ENCODE peak calls at places on chromosomes 11 and 22, in four cellular contexts. Z is body of pancreas, T is IMR-90, V is colonic mucosa. I is an unnamed sample. For H3K4me1, the result is how much of the 10 kb centered on the place peaks cover.

GRCh38 chr22:46213052-46213451 is 37.0 kb downstream of the CDPF1 start:
- DNase-seq in V (no peak), Z (no peak), T (peak), I (no peak)

GRCh38 chr11:44832452-44832851 is 105.7 kb downstream of the TSPAN18 start:
- DNase-seq in Z (no peak), T (no peak), V (no peak), I (no peak)

GRCh38 chr11:77779935-77780334 is 40.6 kb downstream of the RSF1 start:
- DNase-seq in V (no peak), Z (no peak), T (peak), I (no peak)

GRCh38 chr11:7969756-7970646 is 4.8 kb upstream of the NLRP10 start:
- DNase-seq in V (no peak), Z (no peak), T (no peak), I (no peak)

GRCh38 chr22:46373838-46374662 is 38.5 kb downstream of the TRMU start:
- DNase-seq in V (peak), Z (no peak), T (no peak), I (no peak)

GRCh38 chr22:30806391-30806861 is 111.8 kb downstream of the OSBP2 start:
- DNase-seq in T (peak), V (no peak), Z (no peak), I (no peak)

GRCh38 chr11:46120711-46121327 is 435 bp downstream of the PHF21A start:
- DNase-seq in T (peak), Z (peak), V (peak), I (peak)

GRCh38 chr11:13098067-13098466 is 89.0 kb downstream of the RASSF10 start:
- DNase-seq in Z (no peak), T (no peak), V (no peak), I (no peak)

GRCh38 chr11:112016088-112016764 is 9.0 kb upstream of the DLAT start:
- DNase-seq in V (no peak), T (peak), Z (peak), I (no peak)

GRCh38 chr11:128482512-128483191 is 104.7 kb downstream of the ETS1 start:
- DNase-seq in V (no peak), Z (no peak), T (peak), I (no peak)

GRCh38 chr11:66172146-66172545 is 96.3 kb upstream of the RAB1B start:
- DNase-seq in Z (no peak), V (no peak), T (peak), I (no peak)

GRCh38 chr11:103338621-103339484 is 229.6 kb downstream of the DYNC2H1 start:
- DNase-seq in Z (no peak), T (peak), V (no peak), I (no peak)

GRCh38 chr11:134604886-134605285 is 192.8 kb upstream of the B3GAT1 start:
- DNase-seq in Z (no peak), V (no peak), T (no peak), I (no peak)

GRCh38 chr11:86360775-86361395 is 13.8 kb upstream of the CCDC81 start:
- DNase-seq in T (peak), V (no peak), Z (no peak), I (no peak)

GRCh38 chr22:26245001-26245400 is 75.7 kb downstream of the SEZ6L start:
- DNase-seq in Z (no peak), T (no peak), V (no peak), I (no peak)

GRCh38 chr11:18361154-18361553 is 33.2 kb upstream of the LDHA start:
- DNase-seq in T (no peak), V (no peak), Z (no peak), I (no peak)

GRCh38 chr11:12274056-12274455 is 103.3 kb upstream of the PARVA start:
- DNase-seq in T (no peak), Z (peak), V (no peak), I (no peak)

GRCh38 chr11:129090056-129090455 is 102.1 kb downstream of the ARHGAP32 start:
- DNase-seq in V (no peak), Z (no peak), T (peak), I (no peak)

GRCh38 chr11:16412525-16413194 is 56.3 kb upstream of the SOX6 start:
- DNase-seq in V (no peak), T (no peak), Z (no peak), I (no peak)

GRCh38 chr11:3106736-3107524 is 49.7 kb upstream of the CARS1 start:
- DNase-seq in T (no peak), Z (no peak), V (peak), I (peak)

GRCh38 chr11:33652001-33652400 is 48.6 kb downstream of the C11orf91 start:
- DNase-seq in T (peak), Z (no peak), V (no peak), I (no peak)

GRCh38 chr11:43952401-43953342 is 10.2 kb downstream of the C11orf96 start:
- DNase-seq in Z (no peak), T (no peak), V (no peak), I (no peak)

GRCh38 chr11:47524200-47524874 is 28.6 kb downstream of the CELF1 start:
- DNase-seq in Z (no peak), V (no peak), T (no peak), I (peak)

GRCh38 chr11:93573184-93573583 is 30.0 kb upstream of the SMCO4 start:
- DNase-seq in V (no peak), Z (no peak), T (no peak), I (no peak)

GRCh38 chr11:124896071-124896750 is 1.5 kb downstream of the ROBO4 start:
- DNase-seq in T (no peak), V (no peak), Z (no peak), I (no peak)

GRCh38 chr11:17267576-17267975 is 9.0 kb upstream of the NUCB2 start:
- DNase-seq in V (no peak), T (peak), Z (no peak), I (no peak)

GRCh38 chr11:11449327-11449726 is 96.3 kb upstream of the CSNK2A3 start:
- DNase-seq in Z (no peak), V (no peak), T (no peak), I (no peak)

GRCh38 chr11:63537293-63538101 is 889 bp downstream of the PLAAT4 start:
- DNase-seq in Z (peak), T (peak), V (no peak), I (peak)

GRCh38 chr11:130441726-130442125 is 6.7 kb upstream of the ADAMTS15 start:
- DNase-seq in Z (no peak), T (peak), V (no peak), I (no peak)

GRCh38 chr11:69172674-69173073 is 16.9 kb downstream of the SMIM38 start:
- DNase-seq in V (no peak), Z (no peak), T (peak), I (no peak)

GRCh38 chr22:41499624-41500280 is 30.8 kb downstream of the ACO2 start:
- DNase-seq in Z (no peak), T (no peak), V (no peak), I (no peak)

GRCh38 chr11:114157476-114158050 is 98.1 kb downstream of the ZBTB16 start:
- DNase-seq in Z (no peak), T (no peak), V (no peak), I (no peak)
- H3K27ac ChIP-seq in Z (no peak), T (no peak), V (no peak), I (peak)

DNA sequence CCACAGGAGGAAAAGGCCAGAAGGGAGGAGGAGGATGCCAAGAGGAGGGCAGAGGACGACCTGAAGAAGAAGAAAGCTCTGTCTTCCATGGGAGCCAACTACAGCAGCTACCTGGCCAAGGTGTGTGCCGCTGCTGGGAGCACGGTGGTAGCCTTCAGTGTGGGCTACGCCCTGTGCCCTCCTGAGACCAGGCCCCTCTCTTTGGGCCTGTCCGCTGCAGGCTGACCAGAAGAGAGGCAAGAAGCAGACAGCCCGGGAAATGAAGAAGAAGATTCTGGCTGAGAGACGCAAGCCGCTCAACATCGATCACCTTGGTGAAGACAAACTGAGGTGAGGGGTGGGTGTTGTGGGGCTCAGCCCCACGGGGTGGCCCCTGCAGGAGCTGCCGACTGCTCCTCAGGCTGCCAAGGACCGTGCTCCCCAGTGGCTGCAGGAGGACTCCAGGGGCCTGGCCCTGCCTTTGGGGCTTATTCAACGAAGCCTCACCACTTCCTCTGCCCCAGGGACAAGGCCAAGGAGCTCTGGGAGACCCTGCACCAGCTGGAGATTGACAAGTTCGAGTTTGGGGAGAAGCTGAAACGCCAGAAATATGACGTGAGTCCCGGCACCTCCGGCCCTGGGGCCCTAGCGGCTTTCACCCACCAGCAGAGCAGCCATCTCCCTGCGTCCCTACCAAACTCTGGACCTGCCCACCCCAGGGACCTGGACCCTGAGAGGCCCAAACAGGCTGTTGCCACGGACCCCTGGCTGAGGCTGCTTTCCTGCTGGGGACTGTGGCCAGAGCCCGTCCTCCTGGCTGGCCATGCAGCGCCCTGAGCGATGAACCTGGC is 12.6 kb upstream of the MRPL23 start:
- DNase-seq in T (no peak), Z (no peak), V (no peak), I (no peak)
- H3K4me1 ChIP-seq in T (under half), Z (under half), V (under half), I (under half)

DNA sequence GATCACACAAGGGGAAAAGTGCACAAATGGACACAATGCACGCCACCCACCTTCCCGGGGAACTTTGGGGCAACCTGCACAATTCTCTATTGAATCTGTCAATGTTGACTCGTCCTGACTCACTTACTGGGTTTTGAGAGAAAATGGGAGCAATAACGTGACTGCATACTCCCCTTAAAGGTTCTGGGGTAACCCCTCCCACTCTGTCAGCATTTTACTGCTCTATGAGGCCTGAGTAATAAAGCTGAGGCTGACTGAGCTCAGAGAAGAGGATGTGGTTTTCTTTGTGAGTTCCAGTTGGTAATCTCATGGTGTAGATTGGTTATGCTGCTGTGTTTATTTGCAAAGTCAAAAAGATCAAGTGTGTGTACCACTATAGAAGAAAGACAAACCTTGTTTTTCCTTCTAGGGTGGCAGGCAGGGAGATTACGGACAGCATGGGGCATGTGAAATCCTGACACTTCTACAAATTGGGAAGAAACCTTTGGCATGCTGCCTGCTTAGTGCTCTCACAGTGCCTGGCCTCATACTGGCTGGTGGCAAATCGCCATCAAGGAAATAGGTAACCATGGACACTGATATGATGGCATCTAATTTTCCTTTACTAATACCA is 16.1 kb upstream of the APOA1 start:
- DNase-seq in T (peak), V (peak), Z (peak), I (peak)
- H3K27ac ChIP-seq in T (peak), V (peak), Z (no peak), I (peak)

GRCh38 chr11:119780264-119780953 is 51.4 kb upstream of the NECTIN1 start:
- DNase-seq in T (no peak), V (no peak), Z (no peak), I (no peak)

GRCh38 chr11:119777940-119778339 is 48.9 kb upstream of the NECTIN1 start:
- DNase-seq in V (no peak), T (no peak), Z (no peak), I (no peak)

GRCh38 chr11:119779195-119780071 is 50.4 kb upstream of the NECTIN1 start:
- DNase-seq in V (no peak), T (no peak), Z (no peak), I (no peak)

GRCh38 chr11:119776031-119776636 is 47.1 kb upstream of the NECTIN1 start:
- DNase-seq in V (no peak), T (no peak), Z (no peak), I (no peak)

GRCh38 chr11:119778391-119779194 is 49.6 kb upstream of the NECTIN1 start:
- DNase-seq in V (no peak), T (no peak), Z (no peak), I (no peak)
- H3K4me1 ChIP-seq in V (under half), T (under half), Z (under half), I (under half)

GRCh38 chr22:37940698-37941376 is 12.6 kb downstream of the C22orf23 start:
- DNase-seq in T (no peak), Z (no peak), V (no peak), I (no peak)

DNA sequence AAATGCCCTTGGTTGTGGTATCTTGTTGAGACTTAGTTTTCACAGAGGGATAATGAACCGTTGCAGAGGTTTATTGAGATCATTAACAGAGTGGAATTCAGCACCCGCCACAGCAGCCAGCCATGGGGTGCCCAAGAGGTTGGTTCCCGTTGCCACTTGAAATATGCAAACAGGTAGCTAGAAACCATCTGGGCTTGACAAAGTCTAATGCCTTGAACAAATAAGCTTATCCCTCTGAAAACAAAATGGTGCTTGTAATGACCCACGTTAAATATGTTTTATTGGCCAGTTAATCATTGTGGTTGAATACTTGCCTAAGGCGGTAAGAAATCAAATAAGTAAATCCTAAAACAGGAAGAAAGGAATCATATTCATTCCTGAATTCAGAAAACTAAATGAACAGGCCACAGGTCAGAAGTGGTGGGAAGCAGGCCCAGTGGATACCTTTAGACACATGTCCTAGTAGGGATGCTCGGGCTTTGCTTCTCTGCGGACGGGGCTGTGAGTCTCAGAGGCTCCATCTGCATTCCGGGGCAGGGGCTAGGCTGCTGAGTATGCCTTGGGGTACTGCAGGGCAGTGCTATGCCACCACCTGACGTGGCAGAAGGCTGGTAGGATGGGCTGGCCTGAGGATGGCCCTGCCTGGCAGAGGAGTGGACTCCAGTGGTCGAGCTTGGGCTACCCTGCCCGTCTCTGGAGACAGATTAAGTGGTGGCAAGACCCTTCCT is 9.8 kb downstream of the C22orf23 start:
- DNase-seq in Z (no peak), V (no peak), T (no peak), I (no peak)
- H3K27ac ChIP-seq in Z (no peak), V (no peak), T (no peak), I (no peak)

I was measured in stomach.